ENCODE peak calls at places on chromosomes 13 and 19, in four cellular contexts. I is Panc1, D is K562, L is HepG2. W is an unnamed sample.

GRCh38 chr13:60095300-60095699 is 68.4 kb downstream of the DIAPH3 start:
- DNase-seq in I (no peak), D (no peak), L (no peak), W (no peak)

GRCh38 chr19:5339470-5339949 is 1.1 kb downstream of the PTPRS start:
- DNase-seq in I (no peak), D (no peak), L (no peak), W (no peak)

GRCh38 chr13:36357692-36358091 is 11.5 kb upstream of the SPART start:
- DNase-seq in I (no peak), D (no peak), L (no peak), W (no peak)

GRCh38 chr19:28234637-28235036 is 978.3 kb downstream of the UQCRFS1 start:
- DNase-seq in I (no peak), D (no peak), L (no peak), W (no peak)

GRCh38 chr19:15534957-15535864 is 26.9 kb downstream of the CYP4F22 start:
- DNase-seq in I (no peak), D (no peak), L (no peak), W (no peak)

GRCh38 chr13:94195715-94196114 is 283.8 kb downstream of the DCT start:
- DNase-seq in I (no peak), D (no peak), L (no peak), W (no peak)

GRCh38 chr13:49540552-49540951 is 44.8 kb downstream of the PHF11 start:
- DNase-seq in I (no peak), D (peak), L (no peak), W (no peak)

GRCh38 chr19:39133431-39134270 is 8.1 kb downstream of the PAK4 start:
- DNase-seq in I (no peak), D (peak), L (no peak), W (no peak)

GRCh38 chr19:29487432-29487831 is 38.4 kb upstream of the VSTM2B start:
- DNase-seq in I (no peak), D (no peak), L (no peak), W (no peak)

GRCh38 chr13:99505814-99506269 is 4.6 kb downstream of the TM9SF2 start:
- DNase-seq in I (no peak), D (no peak), L (no peak), W (no peak)

GRCh38 chr19:28488006-28488405 is 724.9 kb downstream of the UQCRFS1 start:
- DNase-seq in I (no peak), D (no peak), L (no peak), W (no peak)

GRCh38 chr19:9324584-9324962 is 594 bp downstream of the ZNF559 start:
- DNase-seq in I (no peak), D (no peak), L (no peak), W (no peak)

GRCh38 chr13:102555914-102556553 is 40.8 kb upstream of the TPP2 start:
- DNase-seq in I (peak), D (peak), L (peak), W (peak)

GRCh38 chr13:80664930-80665329 is 324.0 kb upstream of the SPRY2 start:
- DNase-seq in I (no peak), D (no peak), L (no peak), W (no peak)

GRCh38 chr13:66503890-66504289 is 726.2 kb downstream of the PCDH9 start:
- DNase-seq in I (no peak), D (no peak), L (no peak), W (no peak)

GRCh38 chr13:29909975-29910674 is 59.7 kb upstream of the UBL3 start:
- DNase-seq in I (no peak), D (no peak), L (no peak), W (no peak)

GRCh38 chr19:56085571-56086275 is 35.4 kb downstream of the ZNF787 start:
- DNase-seq in I (no peak), D (no peak), L (no peak), W (no peak)

GRCh38 chr19:48480151-48480475 is 10.9 kb downstream of the CYTH2 start:
- DNase-seq in I (no peak), D (no peak), L (no peak), W (no peak)

GRCh38 chr19:5445667-5446066 is 9.6 kb upstream of the ZNRF4 start:
- DNase-seq in I (no peak), D (no peak), L (no peak), W (no peak)

GRCh38 chr19:36771275-36772231 is 1.1 kb downstream of the ZNF850 start:
- DNase-seq in I (peak), D (peak), L (peak), W (no peak)

GRCh38 chr13:30679483-30680330 is 55.6 kb upstream of the ALOX5AP start:
- DNase-seq in I (peak), D (no peak), L (peak), W (no peak)

GRCh38 chr19:389935-390289 is 19.0 kb downstream of the C2CD4C start:
- DNase-seq in I (no peak), D (no peak), L (no peak), W (no peak)

GRCh38 chr13:44425041-44425814 is 51.6 kb downstream of the SERP2 start:
- DNase-seq in I (no peak), D (no peak), L (no peak), W (no peak)

GRCh38 chr19:57816652-57817051 is 1.9 kb upstream of the ZNF552 start:
- DNase-seq in I (no peak), D (no peak), L (no peak), W (no peak)

GRCh38 chr19:48670699-48671455 is 1.9 kb downstream of the NTN5 start:
- DNase-seq in I (no peak), D (no peak), L (no peak), W (no peak)

GRCh38 chr19:6239401-6239844 is 40.4 kb downstream of the MLLT1 start:
- DNase-seq in I (no peak), D (no peak), L (no peak), W (no peak)

GRCh38 chr13:113544071-113544891 is 40.3 kb upstream of the TFDP1 start:
- DNase-seq in I (no peak), D (no peak), L (peak), W (no peak)

GRCh38 chr19:10417598-10418280 is 2.6 kb upstream of the PDE4A start:
- DNase-seq in I (no peak), D (peak), L (no peak), W (no peak)

GRCh38 chr19:54422136-54422535 is 6.9 kb downstream of the TTYH1 start:
- DNase-seq in I (no peak), D (no peak), L (no peak), W (no peak)

GRCh38 chr13:46866150-46866549 is 30.7 kb downstream of the HTR2A start:
- DNase-seq in I (no peak), D (no peak), L (peak), W (no peak)
- TF ChIP-seq TCF7L2 in I (no peak), D (no peak), L (no peak), W (no peak)

DNA sequence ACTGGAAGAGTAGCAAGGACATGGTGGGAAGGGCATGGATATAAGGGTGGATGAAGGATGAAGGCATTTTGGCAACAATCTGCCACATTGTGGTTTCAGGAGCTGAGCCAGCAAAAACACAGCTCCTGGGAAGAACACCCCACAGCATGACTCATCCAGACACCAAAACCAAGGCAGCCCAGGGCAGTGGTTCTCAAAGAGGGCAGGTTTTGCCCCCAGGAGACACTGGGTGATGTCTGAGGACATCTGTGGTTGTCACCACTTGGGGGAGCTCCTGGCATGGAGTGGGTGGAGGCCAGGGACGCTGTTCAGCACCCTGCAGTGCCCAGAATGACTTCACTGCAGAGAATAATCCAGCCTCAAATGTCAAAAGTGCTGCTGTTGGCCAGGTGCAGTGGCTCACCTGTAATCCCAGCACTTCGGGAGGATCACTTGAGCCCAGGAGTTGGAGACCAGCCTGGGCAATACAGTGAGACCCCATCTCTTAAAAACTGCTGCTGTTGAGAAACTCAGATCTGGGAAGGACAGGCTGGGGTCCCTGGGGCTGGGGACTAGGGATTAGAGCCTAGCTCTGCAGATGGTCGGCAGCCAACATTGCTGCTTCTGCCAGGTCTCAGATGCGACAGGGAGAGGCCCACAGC is 16.1 kb downstream of the ZFR2 start:
- DNase-seq in I (no peak), D (peak), L (peak), W (peak)
- TF ChIP-seq TCF7L2 in I (no peak), D (no peak), L (no peak), W (no peak)

DNA sequence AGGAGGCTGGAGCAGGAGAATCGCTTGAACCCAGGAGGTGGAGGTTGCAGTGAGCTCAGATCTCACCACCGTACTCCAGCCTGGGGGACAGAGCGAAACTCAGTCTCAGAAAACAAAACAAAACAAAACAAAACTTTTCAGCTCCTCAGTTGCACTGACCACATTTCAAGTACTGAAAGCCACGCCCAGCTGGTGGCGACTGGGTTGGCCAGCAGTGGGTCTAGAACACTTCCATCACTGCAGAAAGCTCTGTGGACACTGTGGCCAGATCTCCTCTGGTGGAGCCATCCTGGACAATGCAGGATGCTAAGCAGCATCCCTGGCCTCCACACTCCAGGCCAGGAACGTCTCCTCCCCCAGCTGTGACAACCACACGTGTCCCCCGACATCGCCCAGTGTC is 21.1 kb downstream of the TLE2 start:
- DNase-seq in I (no peak), D (no peak), L (no peak), W (no peak)
- TF ChIP-seq TCF7L2 in I (no peak), D (no peak), L (no peak), W (no peak)

GRCh38 chr19:42494321-42494720 is 34.0 kb downstream of the CEACAM1 start:
- DNase-seq in I (no peak), D (no peak), L (no peak), W (no peak)
- TF ChIP-seq TCF7L2 in I (no peak), D (no peak), L (no peak), W (no peak)

DNA sequence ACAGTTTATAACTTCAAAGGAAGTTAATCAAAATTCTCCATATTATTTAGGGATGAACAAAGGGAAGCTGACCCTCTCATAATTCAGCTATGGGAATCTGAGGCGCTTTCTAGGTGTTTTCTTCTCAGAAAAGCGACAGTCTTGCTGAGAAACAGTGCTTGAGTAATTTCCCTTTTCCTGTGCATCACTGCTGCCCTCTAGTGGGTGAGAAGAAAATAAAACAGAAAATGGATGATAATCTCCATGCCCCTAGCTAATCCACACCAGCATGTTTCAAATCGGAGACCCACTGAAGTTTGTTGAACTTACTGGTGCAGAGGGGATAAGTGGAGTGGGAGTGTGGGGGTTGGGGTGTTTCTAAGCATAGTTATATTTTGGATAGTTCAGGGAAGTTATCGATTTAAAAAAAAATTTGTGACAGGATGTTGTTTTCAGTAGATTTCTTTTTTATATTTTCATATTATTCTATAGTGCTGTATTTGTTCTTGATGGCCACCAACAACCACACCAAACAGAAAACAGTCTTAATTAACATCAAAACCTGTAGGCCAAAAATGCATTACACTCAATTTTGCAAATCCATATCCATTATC is 21.4 kb downstream of the LCP1 start:
- DNase-seq in I (peak), D (peak), L (peak), W (peak)
- TF ChIP-seq TCF7L2 in I (no peak), D (no peak), L (no peak), W (no peak)

GRCh38 chr19:1488282-1488601 is 1.9 kb downstream of the PCSK4 start:
- DNase-seq in I (no peak), D (no peak), L (no peak), W (no peak)

GRCh38 chr19:1490311-1491113 is at the start of gene PCSK4:
- DNase-seq in I (peak), D (peak), L (peak), W (peak)

GRCh38 chr19:1490020-1490310 is 185 bp downstream of the PCSK4 start:
- DNase-seq in I (no peak), D (no peak), L (no peak), W (no peak)

GRCh38 chr19:1491114-1491848 is at the start of gene REEP6:
- DNase-seq in I (no peak), D (no peak), L (no peak), W (no peak)

DNA sequence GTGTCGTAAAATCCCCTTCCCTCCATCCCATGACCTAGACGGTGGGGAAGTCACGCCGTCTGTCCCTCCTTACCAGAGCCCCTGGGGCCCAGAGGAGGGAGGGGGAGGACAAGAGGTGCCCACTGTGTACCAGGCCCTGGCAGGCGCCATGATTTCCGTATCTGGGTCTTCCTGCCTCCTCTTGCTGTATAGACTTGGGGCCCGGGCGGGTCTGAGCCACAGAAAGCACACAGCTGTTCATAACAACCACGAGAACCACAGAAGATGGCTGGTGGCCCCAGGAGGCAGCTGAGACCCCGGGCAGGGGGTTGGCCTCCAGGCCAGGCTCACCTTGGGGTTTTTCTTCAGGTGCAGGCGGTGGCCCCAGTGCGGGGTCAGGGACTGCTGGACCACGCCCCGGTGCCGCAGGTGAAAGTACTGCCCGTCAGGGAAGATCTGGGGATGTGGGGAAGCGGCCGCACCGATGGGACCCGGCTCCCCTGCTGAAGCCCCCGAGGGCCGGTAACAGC is 633 bp downstream of the PCSK4 start:
- DNase-seq in I (no peak), D (no peak), L (no peak), W (no peak)
- TF ChIP-seq TCF7L2 in I (no peak), D (no peak), L (no peak), W (no peak)